ENCODE peak calls at places on chromosomes 4 and X, in four cellular contexts. One of them, this sample, is unnamed.

GRCh38 chr4:128309585-128309984 is 22.0 kb upstream of the PGRMC2 start:
- DNase-seq in aorta: no peak
- DNase-seq in BE2C: no peak
- DNase-seq in BJ: no peak
- DNase-seq in this sample: no peak

GRCh38 chr4:78056265-78057129 is 626 bp upstream of the FRAS1 start:
- DNase-seq in BE2C: peak
- DNase-seq in aorta: peak
- DNase-seq in BJ: peak
- DNase-seq in this sample: peak

GRCh38 chr4:15232725-15233597 is 194.9 kb upstream of the C1QTNF7 start:
- DNase-seq in aorta: no peak
- DNase-seq in BJ: no peak
- DNase-seq in BE2C: no peak
- DNase-seq in this sample: no peak

GRCh38 chrX:112642349-112642748 is 37.4 kb downstream of the LHFPL1 start:
- DNase-seq in BJ: no peak
- DNase-seq in aorta: no peak
- DNase-seq in BE2C: peak
- DNase-seq in this sample: peak

GRCh38 chrX:46777971-46778810 is 19.3 kb upstream of the SLC9A7 start:
- DNase-seq in BE2C: no peak
- DNase-seq in BJ: no peak
- DNase-seq in aorta: no peak
- DNase-seq in this sample: no peak

GRCh38 chr4:25813705-25814104 is 49.1 kb downstream of the SEL1L3 start:
- DNase-seq in BE2C: no peak
- DNase-seq in BJ: no peak
- DNase-seq in aorta: no peak
- DNase-seq in this sample: peak

GRCh38 chrX:150902434-150903109 is 4.1 kb upstream of the CD99L2 start:
- DNase-seq in aorta: no peak
- DNase-seq in BJ: no peak
- DNase-seq in BE2C: no peak
- DNase-seq in this sample: no peak

GRCh38 chrX:63747331-63747730 is 37.7 kb downstream of the ARHGEF9 start:
- DNase-seq in aorta: no peak
- DNase-seq in BE2C: no peak
- DNase-seq in BJ: peak
- DNase-seq in this sample: peak

GRCh38 chr4:152981842-152982241 is 45.7 kb downstream of the FHDC1 start:
- DNase-seq in aorta: no peak
- DNase-seq in BE2C: no peak
- DNase-seq in BJ: no peak
- DNase-seq in this sample: no peak

GRCh38 chrX:69424161-69424560 is 80.0 kb upstream of the NALF2 start:
- DNase-seq in BE2C: no peak
- DNase-seq in BJ: no peak
- DNase-seq in aorta: no peak
- DNase-seq in this sample: peak

GRCh38 chr4:12041828-12042227 is 613.1 kb upstream of the HS3ST1 start:
- DNase-seq in BE2C: no peak
- DNase-seq in BJ: no peak
- DNase-seq in aorta: no peak
- DNase-seq in this sample: peak

GRCh38 chr4:123278755-123279154 is 117.8 kb upstream of the SPRY1 start:
- DNase-seq in BE2C: no peak
- DNase-seq in aorta: no peak
- DNase-seq in BJ: no peak
- DNase-seq in this sample: no peak

DNA sequence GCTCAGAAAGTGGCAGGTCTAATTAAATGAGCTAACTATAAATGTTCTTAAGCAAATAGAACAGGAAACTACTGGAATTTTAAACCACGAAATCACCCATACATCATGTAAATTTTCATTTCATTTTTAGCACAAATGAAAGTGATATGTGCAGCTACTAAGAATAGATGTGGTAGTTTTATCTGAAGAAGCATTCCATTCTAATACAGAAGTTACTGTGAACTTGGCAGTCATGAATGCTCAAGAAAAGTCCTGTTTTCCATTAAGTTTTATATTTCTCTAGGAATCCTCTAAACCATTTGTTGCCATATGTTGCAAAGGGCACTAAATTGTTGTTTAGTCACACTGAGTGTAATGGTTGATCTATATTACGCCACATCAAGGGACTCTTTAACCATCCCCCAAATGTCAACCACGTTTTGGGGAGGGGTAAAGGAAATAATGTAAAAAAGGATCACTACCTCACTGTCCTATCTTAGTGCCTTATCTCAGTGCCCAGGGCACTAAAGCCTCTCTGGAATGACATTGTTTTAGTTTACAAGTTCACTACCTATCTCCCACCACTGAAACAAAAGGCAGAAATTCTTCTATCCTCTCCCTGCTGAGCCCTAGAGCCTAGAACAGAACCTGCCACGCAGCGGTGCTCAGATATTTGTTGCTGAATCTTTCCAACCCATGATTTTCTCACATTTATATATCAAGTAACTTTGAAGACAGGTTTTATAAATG is 118.0 kb downstream of the SHISA3 start:
- DNase-seq in BE2C: no peak
- DNase-seq in BJ: no peak
- DNase-seq in aorta: no peak
- DNase-seq in this sample: peak
- H3K4me3 ChIP-seq in BE2C: no peak
- H3K4me3 ChIP-seq in BJ: no peak
- H3K4me3 ChIP-seq in aorta: no peak
- H3K4me3 ChIP-seq in this sample: no peak

GRCh38 chr4:182145360-182145905 is 97.8 kb upstream of the TENM3 start:
- DNase-seq in BJ: no peak
- DNase-seq in BE2C: peak
- DNase-seq in aorta: no peak
- DNase-seq in this sample: no peak
- H3K4me3 ChIP-seq in BJ: peak
- H3K4me3 ChIP-seq in BE2C: peak
- H3K4me3 ChIP-seq in aorta: no peak
- H3K4me3 ChIP-seq in this sample: peak

GRCh38 chr4:17770845-17771244 is 10.6 kb downstream of the FAM184B start:
- DNase-seq in aorta: no peak
- DNase-seq in BJ: no peak
- DNase-seq in BE2C: no peak
- DNase-seq in this sample: peak
- H3K4me3 ChIP-seq in aorta: no peak
- H3K4me3 ChIP-seq in BJ: no peak
- H3K4me3 ChIP-seq in BE2C: no peak
- H3K4me3 ChIP-seq in this sample: no peak

GRCh38 chrX:136171420-136171819 is 24.1 kb downstream of the FHL1 start:
- DNase-seq in BJ: no peak
- DNase-seq in BE2C: no peak
- DNase-seq in aorta: no peak
- DNase-seq in this sample: no peak
- H3K4me3 ChIP-seq in BJ: no peak
- H3K4me3 ChIP-seq in BE2C: no peak
- H3K4me3 ChIP-seq in aorta: no peak
- H3K4me3 ChIP-seq in this sample: no peak

DNA sequence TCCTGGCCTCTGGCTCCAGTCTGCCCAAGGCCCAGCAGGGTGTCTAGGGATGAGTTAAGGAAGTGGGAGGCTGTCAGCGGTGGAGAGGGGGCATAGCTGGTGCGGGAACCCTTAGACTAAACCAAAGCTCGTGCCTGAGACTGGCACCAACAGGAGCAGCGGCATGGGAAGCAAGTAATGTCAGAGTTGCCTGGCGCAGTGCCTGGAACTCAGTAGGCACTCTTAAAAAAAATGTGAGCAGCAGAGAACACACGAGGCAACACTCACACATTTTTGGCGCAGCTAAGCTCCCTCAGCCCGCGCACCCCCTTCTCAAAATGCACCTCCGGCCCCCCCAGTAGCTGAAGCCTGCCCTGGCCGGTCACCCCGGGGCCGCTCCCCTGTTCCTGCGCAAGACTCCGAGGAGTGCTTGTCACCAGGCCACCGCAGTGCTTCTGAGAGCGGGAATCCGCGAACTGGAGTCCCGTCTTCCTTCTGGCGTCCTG is 583 bp downstream of the GABRE start:
- DNase-seq in BE2C: no peak
- DNase-seq in aorta: no peak
- DNase-seq in BJ: no peak
- DNase-seq in this sample: no peak
- H3K4me3 ChIP-seq in BE2C: no peak
- H3K4me3 ChIP-seq in aorta: peak
- H3K4me3 ChIP-seq in BJ: peak
- H3K4me3 ChIP-seq in this sample: peak

DNA sequence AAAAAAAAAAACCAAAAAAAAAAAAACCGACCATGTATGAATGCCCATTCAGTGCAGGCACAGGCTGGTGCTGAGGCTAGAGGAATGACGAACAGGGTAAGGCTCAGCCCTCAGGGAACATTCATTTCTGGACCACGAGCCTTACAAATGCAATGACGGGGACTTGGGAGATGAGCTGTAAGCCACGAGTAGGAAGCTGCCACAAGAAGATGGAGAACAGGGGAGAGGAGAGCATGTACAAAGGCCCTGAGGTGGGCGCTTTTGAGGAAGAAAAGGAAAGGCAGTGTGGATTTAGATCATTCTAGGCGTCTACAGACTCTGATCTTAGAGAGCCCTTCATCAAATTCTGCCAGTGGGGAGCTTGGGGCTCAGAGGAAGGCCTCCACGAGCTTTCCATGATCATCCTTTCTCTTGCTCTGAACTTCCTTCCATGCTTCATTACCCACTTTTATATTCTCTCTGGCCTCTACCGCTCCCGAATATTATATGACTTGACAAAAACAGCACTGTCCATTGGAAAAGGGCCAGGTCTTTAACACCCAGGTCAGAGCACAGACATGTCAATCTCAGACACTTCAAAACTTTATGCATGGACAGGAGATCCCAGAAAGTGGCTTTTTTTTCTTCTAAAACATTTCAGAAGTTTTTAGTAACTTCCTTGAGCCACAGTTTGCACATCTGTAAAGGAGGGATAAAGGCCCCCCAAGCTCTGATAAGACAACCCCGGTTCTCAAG is 3.3 kb upstream of the ZNF518B start:
- DNase-seq in BE2C: no peak
- DNase-seq in BJ: no peak
- DNase-seq in aorta: no peak
- DNase-seq in this sample: no peak
- H3K4me3 ChIP-seq in BE2C: no peak
- H3K4me3 ChIP-seq in BJ: no peak
- H3K4me3 ChIP-seq in aorta: no peak
- H3K4me3 ChIP-seq in this sample: no peak

GRCh38 chrX:131729295-131729694 is 185.4 kb downstream of the OR13H1 start:
- DNase-seq in aorta: peak
- DNase-seq in BE2C: no peak
- DNase-seq in BJ: no peak
- DNase-seq in this sample: no peak

GRCh38 chrX:131725001-131725654 is 181.3 kb downstream of the OR13H1 start:
- DNase-seq in aorta: no peak
- DNase-seq in BE2C: no peak
- DNase-seq in BJ: no peak
- DNase-seq in this sample: no peak

GRCh38 chrX:131724292-131724691 is 180.4 kb downstream of the OR13H1 start:
- DNase-seq in BJ: no peak
- DNase-seq in aorta: no peak
- DNase-seq in BE2C: no peak
- DNase-seq in this sample: no peak

GRCh38 chrX:131727778-131728177 is 183.9 kb downstream of the OR13H1 start:
- DNase-seq in BE2C: no peak
- DNase-seq in BJ: no peak
- DNase-seq in aorta: no peak
- DNase-seq in this sample: no peak

GRCh38 chrX:131728295-131729145 is 184.6 kb downstream of the OR13H1 start:
- DNase-seq in BE2C: no peak
- DNase-seq in BJ: no peak
- DNase-seq in aorta: no peak
- DNase-seq in this sample: no peak
- H3K4me3 ChIP-seq in BE2C: no peak
- H3K4me3 ChIP-seq in BJ: no peak
- H3K4me3 ChIP-seq in aorta: no peak
- H3K4me3 ChIP-seq in this sample: no peak

This sample was measured in cardiac muscle cell.